ENCODE peak calls at places on chromosomes 16 and 17, in four cellular contexts. U, W, E and R are unnamed samples.

GRCh38 chr16:3983081-3983520 is 102.6 kb upstream of the CREBBP start:
- DNase-seq in E (peak), W (no peak), U (no peak), R (peak)

GRCh38 chr16:76059186-76059585 is 218.0 kb upstream of the CNTNAP4 start:
- DNase-seq in W (no peak), U (no peak), E (no peak), R (no peak)

GRCh38 chr16:53429221-53429943 is 4.9 kb upstream of the RBL2 start:
- DNase-seq in W (no peak), E (peak), U (no peak), R (peak)

GRCh38 chr17:63699638-63700527 is at the start of gene LIMD2:
- DNase-seq in U (no peak), E (peak), W (no peak), R (peak)

GRCh38 chr17:74245145-74245817 is 28.8 kb upstream of the DNAI2 start:
- DNase-seq in E (no peak), U (no peak), W (no peak), R (no peak)

GRCh38 chr17:82859431-82860403 is 19.9 kb upstream of the ZNF750 start:
- DNase-seq in E (peak), U (no peak), W (no peak), R (no peak)

GRCh38 chr17:57999496-58000017 is 7.5 kb downstream of the SRSF1 start:
- DNase-seq in W (no peak), U (no peak), E (peak), R (peak)

GRCh38 chr16:84117482-84117843 is 721 bp upstream of the MBTPS1 start:
- DNase-seq in U (no peak), E (no peak), W (no peak), R (no peak)

GRCh38 chr17:50266384-50267073 is 7.7 kb upstream of the TMEM92 start:
- DNase-seq in U (no peak), E (peak), W (no peak), R (peak)

GRCh38 chr16:2482181-2483107 is 7.5 kb downstream of the TBC1D24 start:
- DNase-seq in U (no peak), E (peak), W (no peak), R (no peak)

GRCh38 chr16:48636521-48636920 is 26.5 kb upstream of the N4BP1 start:
- DNase-seq in W (no peak), E (no peak), U (no peak), R (no peak)

GRCh38 chr17:48624544-48625501 is 1.3 kb downstream of the HOXB9 start:
- DNase-seq in E (no peak), W (no peak), U (no peak), R (no peak)

GRCh38 chr17:304461-304860 is 48.1 kb downstream of the RPH3AL start:
- DNase-seq in E (no peak), W (no peak), U (no peak), R (no peak)

GRCh38 chr17:19454074-19454473 is 43.0 kb downstream of the RNF112 start:
- DNase-seq in E (no peak), W (no peak), U (no peak), R (no peak)

GRCh38 chr17:153851-154250 is 16.5 kb downstream of the SCGB1C2 start:
- DNase-seq in W (no peak), U (peak), E (no peak), R (no peak)

GRCh38 chr16:12392585-12393089 is 411.1 kb downstream of the CPPED1 start:
- DNase-seq in E (no peak), W (no peak), U (no peak), R (peak)

GRCh38 chr16:2664522-2665096 is 17.7 kb upstream of the KCTD5 start:
- DNase-seq in U (no peak), E (no peak), W (no peak), R (no peak)

GRCh38 chr16:82761858-82762257 is 135.1 kb downstream of the CDH13 start:
- DNase-seq in W (no peak), U (no peak), E (peak), R (no peak)

GRCh38 chr17:18142417-18142816 is 33.9 kb downstream of the MYO15A start:
- DNase-seq in E (no peak), W (no peak), U (no peak), R (no peak)

GRCh38 chr17:19418312-19418992 is 7.4 kb downstream of the RNF112 start:
- DNase-seq in W (no peak), U (no peak), E (peak), R (no peak)

GRCh38 chr16:46918905-46919792 is 35.0 kb downstream of the GPT2 start:
- DNase-seq in U (no peak), W (no peak), E (no peak), R (no peak)